ENCODE peak calls at places on chromosomes 12 and 14, in six cellular contexts. G, B, M, Q, F and X are unnamed samples. For H3K36me3, the result is how much of the 10 kb centered on the place peaks cover.

GRCh38 chr12:24776856-24777255 is 172.0 kb downstream of the BCAT1 start:
- DNase-seq in B (no peak), G (no peak), Q (no peak), M (no peak), F (no peak), X (no peak)

GRCh38 chr12:105820407-105821140 is 318.2 kb downstream of the NUAK1 start:
- DNase-seq in G (no peak), F (no peak), Q (no peak), B (peak), M (no peak), X (no peak)

GRCh38 chr12:47277972-47278448 is 198.3 kb upstream of the AMIGO2 start:
- DNase-seq in G (peak), F (no peak), M (no peak), Q (peak), B (peak), X (no peak)

GRCh38 chr14:69475194-69475818 is 9.2 kb upstream of the PLEKHD1 start:
- DNase-seq in M (peak), Q (no peak), F (no peak), B (peak), G (peak), X (no peak)

GRCh38 chr12:4118017-4118510 is 155.5 kb upstream of the CCND2 start:
- DNase-seq in M (peak), B (peak), F (no peak), G (no peak), Q (no peak), X (peak)

GRCh38 chr12:109683316-109683715 is 30.3 kb upstream of the FAM222A start:
- DNase-seq in B (no peak), G (no peak), F (no peak), Q (no peak), M (no peak), X (no peak)

GRCh38 chr12:108285016-108285415 is 54.1 kb downstream of the CMKLR1 start:
- DNase-seq in M (no peak), B (no peak), G (no peak), F (no peak), Q (no peak), X (no peak)

GRCh38 chr12:117686911-117687377 is 281.8 kb downstream of the KSR2 start:
- DNase-seq in B (peak), G (peak), Q (no peak), F (no peak), M (no peak), X (peak)

GRCh38 chr12:132078190-132078589 is 65.9 kb downstream of the DDX51 start:
- DNase-seq in B (peak), Q (no peak), M (no peak), F (no peak), G (peak), X (no peak)

GRCh38 chr12:93741741-93742085 is 64.5 kb downstream of the CRADD start:
- DNase-seq in G (peak), Q (no peak), M (no peak), B (peak), F (peak), X (no peak)

GRCh38 chr14:73014105-73014504 is 12.8 kb downstream of the ZFYVE1 start:
- DNase-seq in M (peak), G (no peak), Q (no peak), B (peak), F (no peak), X (no peak)

GRCh38 chr14:80850197-80850814 is 91.2 kb downstream of the CEP128 start:
- DNase-seq in M (peak), Q (no peak), B (peak), G (peak), F (peak), X (no peak)

GRCh38 chr14:75428230-75429104 is 645 bp downstream of the JDP2 start:
- DNase-seq in F (no peak), B (peak), M (no peak), G (no peak), Q (no peak), X (peak)

GRCh38 chr14:32933943-32934890 is 4.5 kb upstream of the NPAS3 start:
- DNase-seq in G (peak), M (no peak), F (peak), B (peak), Q (no peak), X (peak)

GRCh38 chr14:21098134-21098891 is at the start of gene ZNF219:
- DNase-seq in M (no peak), B (peak), Q (no peak), G (peak), F (peak), X (peak)

GRCh38 chr12:71639341-71639760 is 24.3 kb downstream of the ZFC3H1 start:
- DNase-seq in M (peak), B (peak), F (no peak), G (peak), Q (no peak), X (no peak)

GRCh38 chr14:82447586-82447985 is 913.9 kb upstream of the SEL1L start:
- DNase-seq in B (no peak), M (no peak), F (no peak), G (no peak), Q (no peak), X (no peak)

GRCh38 chr12:59927041-59927440 is 331.2 kb downstream of the SLC16A7 start:
- DNase-seq in B (peak), M (no peak), G (peak), F (no peak), Q (peak), X (no peak)

GRCh38 chr14:76937181-76938091 is 91.1 kb downstream of the IRF2BPL start:
- DNase-seq in F (no peak), G (no peak), Q (no peak), B (peak), M (no peak), X (no peak)

GRCh38 chr14:50060871-50061663 is 55.3 kb downstream of the VCPKMT start:
- DNase-seq in Q (peak), F (no peak), B (peak), G (peak), M (no peak), X (no peak)

GRCh38 chr12:185197-185955 is 28.6 kb downstream of the SLC6A12 start:
- DNase-seq in M (no peak), G (no peak), F (no peak), B (no peak), Q (no peak), X (no peak)

GRCh38 chr12:67681145-67681778 is 32.7 kb downstream of the DYRK2 start:
- DNase-seq in M (no peak), F (no peak), Q (no peak), B (peak), G (peak), X (no peak)

GRCh38 chr14:33611405-33612183 is 339.3 kb downstream of the EGLN3 start:
- DNase-seq in F (no peak), Q (no peak), B (peak), M (no peak), G (peak), X (no peak)

GRCh38 chr14:73457050-73457934 is 1.1 kb downstream of the NUMB start:
- DNase-seq in M (no peak), Q (no peak), G (peak), B (peak), F (peak), X (peak)

GRCh38 chr12:100128509-100128908 is 14.2 kb downstream of the BLTP3B start:
- DNase-seq in F (no peak), B (peak), Q (peak), G (peak), M (no peak), X (no peak)

GRCh38 chr12:1435044-1435443 is 159.3 kb downstream of the FBXL14 start:
- DNase-seq in G (no peak), Q (no peak), F (no peak), M (no peak), B (no peak), X (no peak)

GRCh38 chr12:49883065-49883464 is 20.6 kb downstream of the FAIM2 start:
- DNase-seq in B (no peak), F (no peak), M (no peak), G (no peak), Q (no peak), X (peak)

GRCh38 chr12:71958993-71959588 is 20.4 kb downstream of the TPH2 start:
- DNase-seq in M (no peak), G (no peak), F (no peak), B (peak), Q (no peak), X (no peak)

GRCh38 chr12:23847857-23848256 is 101.6 kb downstream of the SOX5 start:
- DNase-seq in B (no peak), Q (no peak), F (no peak), G (no peak), M (no peak), X (no peak)

GRCh38 chr12:104750061-104750460 is 208.0 kb downstream of the SLC41A2 start:
- DNase-seq in B (peak), M (peak), Q (no peak), G (no peak), F (no peak), X (no peak)

GRCh38 chr12:27619308-27619707 is 76.9 kb upstream of the REP15 start:
- DNase-seq in M (no peak), Q (peak), F (no peak), G (peak), B (peak), X (no peak)

GRCh38 chr12:21773799-21774198 is 707 bp downstream of the KCNJ8 start:
- DNase-seq in M (no peak), Q (no peak), G (no peak), F (no peak), B (peak), X (no peak)

GRCh38 chr12:12975322-12976077 is 23.5 kb upstream of the GPRC5D start:
- DNase-seq in M (peak), G (peak), B (peak), Q (no peak), F (no peak), X (no peak)
- H3K36me3 ChIP-seq in M (under half), G (under half), B (under half), Q (under half), F (under half), X (under half)

GRCh38 chr12:42421844-42422779 is 96.1 kb downstream of the PPHLN1 start:
- DNase-seq in M (no peak), Q (no peak), F (no peak), B (peak), G (peak), X (no peak)
- H3K4me3 ChIP-seq in M (no peak), Q (no peak), F (no peak), B (no peak), G (no peak), X (no peak)

GRCh38 chr14:63895510-63895909 is 42.7 kb downstream of the SYNE2 start:
- DNase-seq in F (no peak), M (no peak), B (no peak), Q (no peak), G (no peak), X (no peak)

GRCh38 chr14:63897706-63898105 is 44.9 kb downstream of the SYNE2 start:
- DNase-seq in B (peak), F (no peak), Q (no peak), M (no peak), G (no peak), X (no peak)

GRCh38 chr14:63893701-63894458 is 41.1 kb downstream of the SYNE2 start:
- DNase-seq in Q (no peak), G (no peak), F (no peak), B (peak), M (no peak), X (peak)

GRCh38 chr14:63899953-63900352 is 47.1 kb downstream of the SYNE2 start:
- DNase-seq in M (no peak), Q (no peak), G (no peak), F (no peak), B (no peak), X (no peak)

DNA sequence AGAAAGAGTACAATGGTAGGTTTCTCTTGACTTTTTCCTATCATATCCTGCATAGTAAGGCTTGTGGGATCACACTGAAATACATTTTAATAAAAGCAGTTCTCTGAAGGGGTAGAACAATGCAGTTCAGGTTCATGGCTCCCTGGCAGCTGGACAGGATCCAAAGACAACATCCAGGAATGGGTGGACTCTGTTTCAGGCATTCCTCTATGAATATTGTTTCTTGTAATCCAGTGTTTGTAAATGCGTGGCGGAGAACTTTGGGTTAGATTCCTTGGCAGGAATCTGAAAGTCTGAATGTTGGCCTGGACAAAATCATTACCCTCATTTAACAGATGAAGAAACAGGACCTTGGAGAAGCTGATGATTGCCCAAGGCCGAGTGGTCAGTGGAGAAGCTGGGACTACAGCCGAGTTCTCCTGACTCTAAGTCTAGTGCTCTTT is 43.5 kb downstream of the SYNE2 start:
- DNase-seq in B (peak), F (no peak), M (no peak), G (peak), Q (no peak), X (peak)
- H3K9ac ChIP-seq in B (no peak), F (no peak), M (no peak), G (no peak), Q (no peak), X (no peak)

DNA sequence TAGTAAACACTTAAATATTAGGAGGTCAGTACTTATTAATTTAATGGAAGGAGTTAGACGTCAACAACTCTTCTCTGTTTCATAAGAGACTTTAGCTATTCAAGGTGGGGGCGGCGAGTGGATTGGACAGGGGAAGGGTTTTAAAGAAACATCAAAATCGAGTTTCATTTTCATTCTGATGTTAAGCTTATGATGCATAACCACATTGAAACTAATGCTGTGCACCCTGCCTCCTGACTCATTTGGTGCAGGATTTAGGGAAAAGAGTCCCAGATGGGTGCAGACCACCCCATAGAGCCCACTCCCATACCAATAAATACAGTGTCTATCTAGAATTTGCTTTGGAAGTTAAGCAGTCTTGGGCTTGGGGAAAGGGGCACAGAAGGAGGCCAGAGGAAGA is 7.4 kb downstream of the ZBTB39 start:
- DNase-seq in F (no peak), M (peak), B (no peak), Q (no peak), G (no peak), X (no peak)
- H3K36me3 ChIP-seq in F (under half), M (under half), B (under half), Q (under half), G (under half), X (under half)

DNA sequence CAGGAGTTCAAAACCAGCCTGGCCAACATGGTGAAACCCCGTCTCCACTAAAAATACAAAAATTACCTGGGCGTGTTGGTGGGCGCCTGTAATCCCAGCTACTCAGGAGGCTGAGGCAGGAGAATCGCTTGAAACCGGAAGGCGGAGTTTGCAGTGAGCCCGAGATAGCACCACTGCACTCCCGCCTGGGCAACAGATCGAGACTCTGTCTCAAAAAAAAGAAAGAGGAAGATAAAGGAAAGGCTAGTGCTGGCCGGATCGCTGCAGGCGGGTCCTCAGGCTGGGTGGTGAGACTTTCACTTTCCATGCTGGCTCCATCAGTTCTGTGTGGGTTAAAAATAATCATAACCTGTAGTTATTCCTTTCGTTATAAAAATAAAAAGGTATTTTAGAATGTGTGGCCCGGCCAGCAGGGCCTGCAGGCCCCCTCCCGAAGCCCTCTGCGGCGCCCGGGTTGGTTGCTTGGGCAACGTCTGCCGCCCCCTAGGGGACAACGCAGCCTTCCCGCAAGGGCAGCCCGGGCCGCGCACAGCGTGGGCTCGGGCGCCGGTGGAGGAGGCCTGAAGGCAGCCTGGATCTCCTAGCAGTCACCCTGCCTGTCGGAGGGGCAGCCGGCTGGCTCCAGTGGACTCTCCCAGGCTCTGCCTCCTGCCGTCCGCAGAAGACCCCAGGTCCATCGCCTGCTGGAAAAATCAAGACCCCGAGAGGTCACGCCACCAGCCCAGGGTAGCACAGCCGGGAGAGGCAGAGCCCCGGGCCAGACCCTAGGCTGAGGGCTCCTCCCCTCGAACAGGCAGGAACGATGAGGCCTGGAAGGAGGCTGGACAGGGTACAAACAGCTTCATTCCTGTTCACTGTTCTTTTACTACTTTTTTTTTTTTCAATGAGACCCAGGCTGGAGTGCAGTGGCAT is 5.0 kb upstream of the SLC25A47 start:
- DNase-seq in G (no peak), B (peak), F (no peak), Q (no peak), M (peak), X (peak)
- H3K4me3 ChIP-seq in G (no peak), B (peak), F (no peak), Q (no peak), M (peak), X (peak)

GRCh38 chr12:31226639-31227038 is 99.3 kb downstream of the SINHCAF start:
- DNase-seq in M (no peak), Q (no peak), F (no peak), G (no peak), B (no peak), X (no peak)

GRCh38 chr12:31225656-31226535 is 100.1 kb downstream of the SINHCAF start:
- DNase-seq in B (no peak), M (no peak), G (no peak), F (no peak), Q (no peak), X (no peak)

GRCh38 chr12:31227401-31227981 is 98.5 kb downstream of the SINHCAF start:
- DNase-seq in B (no peak), G (no peak), F (no peak), Q (no peak), M (no peak), X (no peak)

GRCh38 chr12:31222620-31223222 is 103.2 kb downstream of the SINHCAF start:
- DNase-seq in Q (no peak), M (no peak), F (no peak), B (no peak), G (no peak), X (no peak)

DNA sequence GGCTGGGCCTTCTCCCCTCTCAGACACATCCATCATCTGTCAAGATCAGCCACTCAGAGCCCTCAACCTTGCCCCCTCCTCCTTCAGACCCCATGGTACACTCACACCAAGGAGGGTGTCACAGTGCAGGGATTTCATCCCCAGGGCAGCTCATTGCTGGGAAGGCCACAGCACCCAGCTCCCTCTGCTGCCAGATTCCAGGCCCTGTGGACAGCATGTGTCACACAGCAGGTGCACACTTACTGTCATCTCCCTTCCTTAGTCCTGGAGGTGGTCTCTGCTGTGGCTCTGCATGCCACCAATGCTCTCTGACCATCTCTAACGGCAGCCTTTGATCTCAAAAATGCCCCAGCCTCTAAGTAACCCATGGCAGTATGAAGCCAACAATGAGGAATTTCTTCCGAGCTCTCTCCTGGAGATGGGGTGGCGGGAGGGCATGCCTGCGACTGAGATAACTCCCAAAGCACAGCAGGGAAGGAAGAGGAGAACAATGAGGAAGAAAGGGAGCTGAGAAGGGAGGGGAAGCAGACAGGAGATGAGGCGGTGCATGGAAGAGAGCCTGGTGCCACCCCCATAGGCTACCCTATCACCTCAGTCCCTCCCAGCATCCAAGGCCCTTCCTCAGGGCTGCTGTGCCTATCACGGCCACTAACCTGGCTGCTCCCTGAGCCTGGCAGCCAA is 101.0 kb downstream of the SINHCAF start:
- DNase-seq in F (no peak), B (no peak), G (no peak), M (no peak), Q (no peak), X (no peak)
- H3K9ac ChIP-seq in F (no peak), B (no peak), G (no peak), M (no peak), Q (no peak), X (no peak)